ENCODE peak calls at places on chromosomes 7 and 10, in ten cellular contexts. N, B, T, Y, Z, S, C, G, J and F are unnamed samples.

GRCh38 chr10:91462423-91462822 is 52.3 kb downstream of the HECTD2 start:
- DNase-seq in G (no peak), N (no peak), T (no peak), S (no peak), C (no peak), J (no peak), Y (no peak), Z (no peak), B (no peak), F (no peak)

GRCh38 chr10:99530108-99531025 is 2.4 kb upstream of the NKX2-3 start:
- DNase-seq in J (no peak), G (no peak), C (no peak), B (no peak), T (peak; percentile 84), N (no peak), Y (no peak), S (no peak), Z (no peak), F (no peak)

GRCh38 chr7:143395187-143396149 is 13.2 kb downstream of the EPHA1 start:
- DNase-seq in S (no peak), C (no peak), J (no peak), G (no peak), N (no peak), B (no peak), T (peak; percentile 72), Z (no peak), Y (no peak), F (no peak)

GRCh38 chr7:55073051-55073511 is 54.3 kb downstream of the EGFR start:
- DNase-seq in Y (no peak), Z (no peak), G (no peak), C (no peak), B (peak; percentile 49), T (no peak), N (no peak), S (no peak), J (no peak), F (no peak)

GRCh38 chr10:43380610-43381222 is 9.3 kb downstream of the FXYD4 start:
- DNase-seq in J (no peak), Z (no peak), G (no peak), Y (no peak), B (peak; percentile 63), N (no peak), T (no peak), S (peak; percentile 59), C (no peak), F (no peak)

GRCh38 chr7:80841566-80842478 is 77.0 kb downstream of the SEMA3C start:
- DNase-seq in N (no peak), B (no peak), G (no peak), Z (no peak), S (no peak), J (no peak), T (no peak), Y (no peak), C (no peak), F (no peak)

GRCh38 chr7:87000344-87000743 is 59.1 kb downstream of the ELAPOR2 start:
- DNase-seq in Z (no peak), J (no peak), C (no peak), B (no peak), G (no peak), N (no peak), T (no peak), S (no peak), Y (no peak), F (no peak)

GRCh38 chr7:56447864-56448693 is 331.9 kb upstream of the NUPR2 start:
- DNase-seq in B (no peak), N (no peak), G (peak; percentile 21), Z (peak; percentile 85), S (no peak), C (no peak), J (no peak), T (peak; percentile 63), Y (no peak), F (no peak)

GRCh38 chr10:5281355-5281754 is 83.4 kb upstream of the UCN3 start:
- DNase-seq in B (no peak), T (no peak), Z (no peak), N (no peak), C (no peak), J (no peak), S (no peak), Y (no peak), G (no peak), F (no peak)

GRCh38 chr10:24383681-24384106 is 174.8 kb downstream of the KIAA1217 start:
- DNase-seq in B (peak; percentile 84), C (peak; percentile 96), Y (peak; percentile 92), Z (peak; percentile 89), N (peak; percentile 86), T (peak; percentile 85), J (no peak), G (peak; percentile 93), S (peak; percentile 81), F (peak; percentile 94)

GRCh38 chr10:7233259-7233991 is 177.4 kb downstream of the SFMBT2 start:
- DNase-seq in C (peak; percentile 16), N (no peak), B (peak; percentile 70), T (no peak), Z (no peak), G (peak; percentile 62), Y (no peak), S (no peak), J (no peak), F (no peak)

GRCh38 chr7:142196066-142196840 is 61.6 kb downstream of the PRSS58 start:
- DNase-seq in Z (no peak), G (no peak), B (no peak), N (no peak), Y (no peak), T (no peak), J (no peak), S (no peak), C (no peak), F (no peak)

GRCh38 chr10:101161494-101162299 is 30.6 kb downstream of the TLX1 start:
- DNase-seq in C (peak; percentile 86), T (no peak), Y (no peak), G (peak; percentile 61), N (peak; percentile 70), B (peak; percentile 80), Z (peak; percentile 72), J (peak; percentile 68), S (peak; percentile 72), F (peak; percentile 65)

DNA sequence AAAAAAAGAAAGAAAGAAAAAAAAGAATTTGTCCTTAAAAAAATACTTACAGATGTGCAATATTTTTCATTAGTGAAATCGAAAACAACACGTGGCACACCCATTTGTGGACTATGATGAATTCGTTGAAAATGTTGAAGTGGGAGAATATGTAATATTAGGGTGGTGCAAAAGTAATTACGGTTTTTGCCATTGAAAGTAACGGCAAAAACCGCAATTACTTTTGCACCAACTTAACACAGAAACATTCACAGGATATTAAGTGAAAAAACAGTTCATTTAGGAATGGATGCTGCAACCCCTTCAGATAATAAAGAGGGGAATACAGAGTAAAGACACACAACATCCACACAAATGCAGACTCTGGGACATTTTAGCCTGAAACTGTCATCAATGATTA is 96.0 kb downstream of the CALN1 start:
- DNase-seq in Z (no peak), J (no peak), S (no peak), G (no peak), Y (no peak), N (no peak), B (no peak), T (no peak), C (no peak), F (no peak)
- H3K4me1 ChIP-seq in Z (no peaks in the 10 kb centered on the region), J (no peaks in the 10 kb centered on the region), S (no peaks in the 10 kb centered on the region), G (no peaks in the 10 kb centered on the region), Y (no peaks in the 10 kb centered on the region), N (no peaks in the 10 kb centered on the region), B (no peaks in the 10 kb centered on the region), T (no peaks in the 10 kb centered on the region), C (no peaks in the 10 kb centered on the region), F (no peaks in the 10 kb centered on the region)

DNA sequence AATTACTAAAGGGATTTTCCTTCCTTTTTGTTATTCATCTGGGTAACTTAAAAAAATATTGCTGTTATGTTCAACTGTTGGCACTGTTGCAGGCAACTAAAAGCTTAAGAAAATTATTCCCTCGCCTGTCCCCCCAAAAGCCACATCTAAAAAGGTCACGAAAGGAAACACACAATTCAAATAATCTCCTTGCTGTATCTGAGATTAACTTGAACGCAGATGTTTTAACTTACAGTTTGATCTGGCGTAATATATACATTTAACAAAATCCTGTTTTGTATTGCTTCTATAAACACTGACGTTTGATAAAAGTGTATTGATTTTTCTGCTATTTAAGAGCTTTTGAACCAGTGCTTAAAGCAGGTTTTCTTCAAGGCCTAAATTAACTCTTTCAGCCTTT is 432.1 kb downstream of the SUGCT start:
- DNase-seq in S (no peak), B (no peak), Y (no peak), J (no peak), N (no peak), T (no peak), G (no peak), C (no peak), Z (no peak), F (no peak)
- H3K27ac ChIP-seq in S (no peak overlapping the region), B (no peak overlapping the region), Y (no peak overlapping the region), J (no peak overlapping the region), N (no peak overlapping the region), T (no peak overlapping the region), G (no peak overlapping the region), C (no peak overlapping the region), Z (no peak overlapping the region), F (no peak overlapping the region)

DNA sequence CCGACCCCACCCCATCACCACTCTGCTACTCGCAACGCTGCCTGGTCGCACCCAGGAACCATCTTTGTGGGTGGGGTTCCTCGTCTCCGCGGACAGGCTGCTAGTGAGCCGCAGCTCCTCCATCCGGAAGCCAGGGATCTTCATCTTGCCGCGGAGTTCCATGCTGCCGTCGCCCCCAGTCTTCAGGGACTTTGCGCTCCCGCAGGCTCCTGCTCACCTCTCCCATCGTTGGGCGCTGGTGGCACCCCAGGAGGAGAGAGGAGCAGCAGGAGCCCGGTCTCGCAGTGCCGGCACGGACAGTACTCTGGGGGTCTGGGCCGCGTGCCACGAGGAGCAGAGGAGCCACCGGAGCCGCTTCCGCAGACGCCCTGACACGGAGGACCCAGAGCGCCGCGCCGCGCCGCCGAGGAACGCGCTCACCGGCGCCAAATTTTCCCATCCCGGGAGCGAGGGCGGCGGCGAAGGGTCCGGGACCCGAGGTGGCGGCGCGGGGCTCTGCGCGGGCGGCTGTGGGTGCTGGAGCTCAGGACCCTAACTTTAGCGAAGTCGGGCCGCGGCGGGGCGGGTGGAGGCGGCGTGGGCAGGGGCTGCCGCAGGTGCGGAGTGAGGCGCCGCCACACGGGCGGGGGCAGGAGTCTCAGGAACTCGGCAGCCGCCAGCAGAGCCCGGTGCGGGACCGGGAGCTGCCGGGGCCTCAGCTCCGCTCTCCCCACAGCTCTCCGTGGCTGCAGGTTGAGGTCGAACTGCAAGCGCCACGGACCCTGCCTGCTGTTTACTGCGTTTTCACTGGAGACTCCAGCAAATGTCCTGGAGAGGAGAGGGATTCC is 750.2 kb upstream of the SORCS1 start:
- DNase-seq in Y (no peak), T (peak; percentile 69), C (peak; percentile 50), Z (no peak), G (no peak), S (no peak), J (no peak), N (peak; percentile 43), B (peak; percentile 0), F (no peak)
- H3K4me1 ChIP-seq in Y (peaks cover 11% of the 10 kb centered on the region), T (no peaks in the 10 kb centered on the region), C (no peaks in the 10 kb centered on the region), Z (peaks cover 3% of the 10 kb centered on the region), G (no peaks in the 10 kb centered on the region), S (no peaks in the 10 kb centered on the region), J (no peaks in the 10 kb centered on the region), N (no peaks in the 10 kb centered on the region), B (no peaks in the 10 kb centered on the region), F (peaks cover 10% of the 10 kb centered on the region)

DNA sequence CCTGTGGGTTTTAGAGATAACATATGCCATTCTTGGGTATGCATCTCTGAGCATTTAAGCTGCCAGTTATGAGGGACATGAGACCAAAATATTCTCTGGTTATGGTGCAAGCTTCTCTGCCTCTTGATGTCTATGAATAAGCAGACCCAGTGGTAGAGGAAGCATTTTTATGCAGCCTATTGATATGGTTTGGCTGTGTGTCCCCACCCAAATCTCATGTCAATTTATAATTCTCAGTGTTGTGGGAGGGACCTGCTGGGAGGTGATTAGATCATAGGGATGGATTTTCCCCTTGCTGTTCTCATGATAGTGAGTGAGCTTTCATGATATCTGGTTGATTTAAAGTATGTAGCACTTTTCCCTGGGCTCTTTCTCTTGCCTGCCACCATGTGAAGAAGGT is 187.2 kb downstream of the ARHGAP12 start:
- DNase-seq in S (no peak), T (no peak), G (no peak), B (no peak), C (no peak), J (no peak), Y (no peak), Z (no peak), N (no peak), F (no peak)
- H3K27ac ChIP-seq in S (no peak overlapping the region), T (no peak overlapping the region), G (no peak overlapping the region), B (no peak overlapping the region), C (no peak overlapping the region), J (no peak overlapping the region), Y (no peak overlapping the region), Z (no peak overlapping the region), N (no peak overlapping the region), F (no peak overlapping the region)